ENCODE peak calls at places on chromosomes 4 and X, in four cellular contexts. E, V, W and F are unnamed samples.
A peak's percentile ranks its signal among the peaks of the same experiment; 100 is the strongest.

GRCh38 chrX:120769576-120770341 is 105.9 kb downstream of the CT47B1 start:
- DNase-seq in V (peak; percentile 84), E (no peak), W (peak; percentile 61), F (peak; percentile 50)

GRCh38 chr4:23297327-23297726 is 592.5 kb downstream of the PPARGC1A start:
- DNase-seq in E (no peak), W (no peak), V (no peak), F (no peak)

GRCh38 chr4:154738426-154738825 is 5.4 kb upstream of the LRAT start:
- DNase-seq in V (peak; percentile 7), E (no peak), W (no peak), F (no peak)

GRCh38 chrX:85627363-85627762 is 247.9 kb upstream of the POF1B start:
- DNase-seq in W (no peak), V (no peak), E (no peak), F (peak; percentile 1)

GRCh38 chr4:98283219-98284199 is 22.3 kb downstream of the RAP1GDS1 start:
- DNase-seq in V (no peak), E (no peak), W (no peak), F (no peak)

GRCh38 chr4:24395937-24396336 is 188.4 kb downstream of the DHX15 start:
- DNase-seq in W (no peak), E (no peak), V (no peak), F (no peak)

GRCh38 chr4:148749403-148749802 is 307.2 kb upstream of the NR3C2 start:
- DNase-seq in W (no peak), E (no peak), V (no peak), F (no peak)

GRCh38 chrX:46407753-46408130 is 137.5 kb downstream of the ZNF674 start:
- DNase-seq in W (no peak), E (no peak), V (peak; percentile 10), F (no peak)

GRCh38 chrX:46882266-46882665 is 30.0 kb upstream of the JADE3 start:
- DNase-seq in E (no peak), V (no peak), W (no peak), F (no peak)

GRCh38 chr4:110624016-110624770 is 1.3 kb upstream of the PITX2 start:
- DNase-seq in E (no peak), V (no peak), W (no peak), F (no peak)

GRCh38 chr4:185865901-185866328 is 53.9 kb upstream of the SORBS2 start:
- DNase-seq in E (no peak), W (no peak), V (peak; percentile 79), F (no peak)

GRCh38 chr4:169128902-169129301 is 118.8 kb upstream of the CBR4 start:
- DNase-seq in E (no peak), W (no peak), V (no peak), F (no peak)

GRCh38 chr4:41797260-41797659 is 48.7 kb upstream of the PHOX2B start:
- DNase-seq in W (no peak), E (no peak), V (no peak), F (no peak)

GRCh38 chr4:78552398-78553396 is 1.1 kb downstream of the ANXA3 start:
- DNase-seq in V (no peak), E (no peak), W (no peak), F (no peak)

GRCh38 chr4:72084587-72085011 is 52.8 kb downstream of the NPFFR2 start:
- DNase-seq in V (no peak), E (no peak), W (no peak), F (no peak)

GRCh38 chrX:2447484-2447883 is 53.3 kb downstream of the DHRSX start:
- DNase-seq in W (no peak), E (no peak), V (no peak), F (no peak)

GRCh38 chr4:167883271-167883670 is 209.1 kb upstream of the ANXA10 start:
- DNase-seq in E (no peak), V (no peak), W (no peak), F (no peak)

GRCh38 chr4:182644326-182645050 is 272.7 kb downstream of the DCTD start:
- DNase-seq in V (peak; percentile 2), W (no peak), E (no peak), F (no peak)

GRCh38 chrX:103817502-103817901 is 14.6 kb downstream of the RAB9B start:
- DNase-seq in W (peak; percentile 73), V (peak; percentile 51), E (peak; percentile 9), F (peak; percentile 51)

GRCh38 chr4:38322709-38323108 is 341.3 kb upstream of the KLF3 start:
- DNase-seq in V (peak; percentile 88), E (no peak), W (no peak), F (no peak)